ENCODE peak calls at places on chromosomes 13 and 19, in six cellular contexts. R, T, H, Q, P and A are unnamed samples. For H3K4me1, the result is how much of the 10 kb centered on the place peaks cover.

GRCh38 chr19:2550431-2551171 is 74.7 kb downstream of the GADD45B start:
- DNase-seq in R (no peak), T (no peak), H (peak), Q (no peak), P (no peak), A (no peak)

GRCh38 chr19:6092329-6093286 is 17.7 kb downstream of the RFX2 start:
- DNase-seq in R (peak), T (peak), H (peak), Q (peak), P (peak), A (peak)

GRCh38 chr19:447816-448546 is 12.9 kb downstream of the SHC2 start:
- DNase-seq in R (no peak), T (no peak), H (no peak), Q (no peak), P (peak), A (peak)

GRCh38 chr13:113819731-113820715 is 43.9 kb downstream of the GAS6 start:
- DNase-seq in R (no peak), T (no peak), H (peak), Q (no peak), P (no peak), A (no peak)

GRCh38 chr13:21478881-21479808 is 20.0 kb upstream of the ZDHHC20 start:
- DNase-seq in R (no peak), T (peak), H (no peak), Q (peak), P (peak), A (peak)

GRCh38 chr13:73429691-73430090 is 370.9 kb downstream of the KLF5 start:
- DNase-seq in R (no peak), T (no peak), H (no peak), Q (no peak), P (no peak), A (peak)

GRCh38 chr19:56508282-56508778 is 675 bp downstream of the ZNF471 start:
- DNase-seq in R (no peak), T (no peak), H (no peak), Q (no peak), P (no peak), A (no peak)

GRCh38 chr13:87669379-87669978 is 1.7 kb upstream of the SLITRK5 start:
- DNase-seq in R (no peak), T (no peak), H (no peak), Q (no peak), P (no peak), A (peak)

GRCh38 chr13:87280139-87280538 is 391.0 kb upstream of the SLITRK5 start:
- DNase-seq in R (no peak), T (no peak), H (no peak), Q (no peak), P (no peak), A (no peak)

GRCh38 chr13:28527629-28528028 is 32.7 kb upstream of the FLT1 start:
- DNase-seq in R (peak), T (no peak), H (peak), Q (no peak), P (no peak), A (no peak)
- H3K4me1 ChIP-seq in R (under half), T (under half), H (under half), Q (under half), P (under half), A (under half)

GRCh38 chr19:10766681-10767201 is 48.9 kb downstream of the DNM2 start:
- DNase-seq in R (no peak), T (no peak), H (peak), Q (peak), P (no peak), A (peak)

GRCh38 chr19:10767726-10768125 is 49.8 kb downstream of the DNM2 start:
- DNase-seq in R (no peak), T (no peak), H (no peak), Q (no peak), P (no peak), A (no peak)

GRCh38 chr19:10768369-10768768 is 50.5 kb downstream of the DNM2 start:
- DNase-seq in R (no peak), T (no peak), H (no peak), Q (no peak), P (no peak), A (no peak)

GRCh38 chr19:10768936-10769335 is 51.1 kb downstream of the DNM2 start:
- DNase-seq in R (no peak), T (no peak), H (no peak), Q (no peak), P (no peak), A (no peak)

GRCh38 chr19:10769533-10770491 is 51.9 kb downstream of the DNM2 start:
- DNase-seq in R (peak), T (peak), H (peak), Q (peak), P (peak), A (peak)
- H3K4me1 ChIP-seq in R (under half), T (under half), H (under half), Q (half or more), P (half or more), A (under half)

GRCh38 chr19:39704181-39705044 is at the start of gene LGALS14:
- DNase-seq in R (no peak), T (no peak), H (no peak), Q (no peak), P (no peak), A (no peak)

GRCh38 chr19:39709026-39709872 is 5.0 kb downstream of the LGALS14 start:
- DNase-seq in R (no peak), T (no peak), H (no peak), Q (no peak), P (no peak), A (no peak)

GRCh38 chr19:39710333-39710890 is 6.1 kb downstream of the LGALS14 start:
- DNase-seq in R (no peak), T (no peak), H (no peak), Q (no peak), P (no peak), A (no peak)

GRCh38 chr19:39705578-39706188 is 1.4 kb downstream of the LGALS14 start:
- DNase-seq in R (no peak), T (no peak), H (no peak), Q (no peak), P (no peak), A (no peak)

GRCh38 chr19:39708594-39708993 is 4.3 kb downstream of the LGALS14 start:
- DNase-seq in R (no peak), T (no peak), H (no peak), Q (no peak), P (no peak), A (no peak)
- H3K4me1 ChIP-seq in R (under half), T (under half), H (under half), Q (under half), P (under half), A (under half)

DNA sequence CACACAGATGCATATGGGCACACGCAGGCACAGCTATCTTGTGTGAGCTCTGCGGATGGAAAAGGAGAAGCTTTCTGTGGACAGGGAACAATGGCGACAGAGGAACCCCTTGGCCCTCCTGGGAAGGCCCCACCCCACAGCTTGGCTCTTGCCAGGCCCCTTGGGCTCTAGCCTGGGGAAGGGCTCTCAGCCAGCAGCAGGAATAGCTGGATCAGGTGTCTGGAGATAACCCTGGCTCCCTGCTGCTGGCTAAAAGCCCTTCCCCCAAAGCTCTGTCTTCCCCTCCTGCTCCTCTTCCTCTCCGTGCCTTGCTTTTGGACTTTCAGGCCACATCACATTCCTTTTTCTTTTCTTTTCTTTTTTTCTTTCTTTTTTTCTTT is 24.3 kb downstream of the CEBPA start:
- DNase-seq in R (no peak), T (no peak), H (no peak), Q (no peak), P (no peak), A (no peak)
- H3K4me1 ChIP-seq in R (under half), T (under half), H (under half), Q (under half), P (under half), A (half or more)

GRCh38 chr13:97267418-97268059 is 45.4 kb downstream of the MBNL2 start:
- DNase-seq in R (no peak), T (no peak), H (no peak), Q (no peak), P (no peak), A (no peak)
- H3K4me1 ChIP-seq in R (under half), T (under half), H (under half), Q (half or more), P (half or more), A (under half)

GRCh38 chr19:45450042-45450380 is 17.8 kb upstream of the FOSB start:
- DNase-seq in R (no peak), T (peak), H (no peak), Q (no peak), P (no peak), A (no peak)
- H3K4me1 ChIP-seq in R (under half), T (under half), H (under half), Q (under half), P (half or more), A (under half)

GRCh38 chr19:4062576-4063368 is 3.9 kb downstream of the ZBTB7A start:
- DNase-seq in R (no peak), T (no peak), H (no peak), Q (no peak), P (peak), A (no peak)

GRCh38 chr19:4060621-4061177 is 6.0 kb downstream of the ZBTB7A start:
- DNase-seq in R (peak), T (no peak), H (no peak), Q (no peak), P (peak), A (no peak)

GRCh38 chr19:4063369-4064072 is 3.2 kb downstream of the ZBTB7A start:
- DNase-seq in R (no peak), T (no peak), H (no peak), Q (no peak), P (peak), A (no peak)

GRCh38 chr19:4061178-4061682 is 5.5 kb downstream of the ZBTB7A start:
- DNase-seq in R (peak), T (no peak), H (peak), Q (peak), P (peak), A (peak)

GRCh38 chr19:4061683-4062575 is 4.8 kb downstream of the ZBTB7A start:
- DNase-seq in R (peak), T (no peak), H (no peak), Q (peak), P (peak), A (no peak)
- H3K4me1 ChIP-seq in R (half or more), T (half or more), H (under half), Q (half or more), P (half or more), A (half or more)

DNA sequence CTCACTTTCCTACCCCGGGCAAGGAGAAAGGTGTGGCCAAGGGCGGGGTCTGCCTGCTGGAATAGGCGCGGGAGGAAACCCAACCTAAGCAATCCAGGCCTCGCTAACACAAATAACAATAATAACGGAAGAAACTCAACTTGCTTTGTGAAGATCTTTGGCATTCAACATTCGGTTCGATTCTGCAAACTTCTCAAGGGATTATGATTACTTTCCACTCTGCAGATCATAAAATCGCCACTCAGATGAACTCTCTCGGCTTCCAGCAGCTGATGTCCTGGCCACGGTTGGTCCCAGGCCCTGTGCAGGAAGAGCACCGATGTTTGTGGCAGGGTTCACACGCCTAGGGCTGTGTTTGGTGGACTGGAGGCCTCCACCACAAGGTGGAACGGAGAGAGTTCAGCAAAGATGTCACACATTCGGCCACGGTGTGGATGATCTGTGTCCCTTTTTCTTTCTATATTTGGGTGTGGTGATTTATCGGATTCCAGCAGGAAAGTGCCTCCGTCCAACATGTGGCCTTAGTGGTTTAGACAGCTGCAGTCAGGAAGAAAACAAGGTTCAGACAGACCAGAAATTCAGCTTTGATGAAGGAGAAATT is 420 bp upstream of the SHISA2 start:
- DNase-seq in R (no peak), T (no peak), H (no peak), Q (no peak), P (no peak), A (no peak)
- H3K4me1 ChIP-seq in R (under half), T (under half), H (under half), Q (under half), P (under half), A (under half)

GRCh38 chr19:31354919-31355318 is 5.7 kb upstream of the TSHZ3 start:
- DNase-seq in R (no peak), T (no peak), H (no peak), Q (no peak), P (no peak), A (no peak)
- H3K4me1 ChIP-seq in R (under half), T (under half), H (under half), Q (under half), P (under half), A (under half)